ENCODE peak calls at places on chromosomes 4 and X, in four cellular contexts. M, I, Q and Y are unnamed samples. For H3K4me1, the result is how much of the 10 kb centered on the place peaks cover.

GRCh38 chr4:87540176-87541058 is 11.2 kb upstream of the SPARCL1 start:
- DNase-seq in M (no peak), Q (no peak), I (peak), Y (no peak)

GRCh38 chr4:8904041-8904501 is 32.4 kb upstream of the HMX1 start:
- DNase-seq in Q (peak), I (no peak), M (no peak), Y (no peak)

GRCh38 chr4:27048350-27049100 is 187.9 kb downstream of the STIM2 start:
- DNase-seq in M (no peak), Q (no peak), I (no peak), Y (no peak)

GRCh38 chrX:144715356-144715755 is 531.9 kb upstream of the SPANXN1 start:
- DNase-seq in I (no peak), Q (no peak), M (no peak), Y (no peak)

GRCh38 chr4:1466034-1466960 is 60.1 kb upstream of the NKX1-1 start:
- DNase-seq in Q (peak), M (peak), I (no peak), Y (no peak)

GRCh38 chrX:20712811-20713210 is 446.1 kb upstream of the RPS6KA3 start:
- DNase-seq in Q (no peak), M (no peak), I (no peak), Y (no peak)

GRCh38 chr4:100945789-100946188 is 401.5 kb downstream of the PPP3CA start:
- DNase-seq in M (no peak), Q (no peak), I (no peak), Y (no peak)

GRCh38 chrX:48833531-48834138 is 1.8 kb downstream of the PCSK1N start:
- DNase-seq in Q (no peak), M (no peak), I (no peak), Y (no peak)

GRCh38 chr4:72295966-72296557 is 264.3 kb downstream of the NPFFR2 start:
- DNase-seq in I (no peak), M (no peak), Q (no peak), Y (no peak)

GRCh38 chrX:68249401-68249831 is 183.9 kb downstream of the OPHN1 start:
- DNase-seq in I (no peak), Q (no peak), M (peak), Y (no peak)

GRCh38 chr4:189409158-189409557 is 531.5 kb upstream of the FRG1 start:
- DNase-seq in I (no peak), Q (no peak), M (no peak), Y (no peak)

GRCh38 chr4:47483722-47484121 is 1.4 kb upstream of the ATP10D start:
- DNase-seq in Q (no peak), M (no peak), I (no peak), Y (no peak)

GRCh38 chr4:83440148-83440814 is 15.3 kb downstream of the HELQ start:
- DNase-seq in Q (no peak), I (no peak), M (no peak), Y (no peak)

GRCh38 chr4:5958199-5958735 is 60.0 kb downstream of the C4orf50 start:
- DNase-seq in Q (peak), M (no peak), I (no peak), Y (no peak)

GRCh38 chrX:63350551-63350950 is 581 bp downstream of the SPIN4 start:
- DNase-seq in M (peak), I (peak), Q (peak), Y (peak)

GRCh38 chr4:54063224-54063623 is 1.2 kb downstream of the CHIC2 start:
- DNase-seq in I (no peak), M (no peak), Q (no peak), Y (no peak)
- H3K4me1 ChIP-seq in I (half or more), M (under half), Q (half or more), Y (under half)

DNA sequence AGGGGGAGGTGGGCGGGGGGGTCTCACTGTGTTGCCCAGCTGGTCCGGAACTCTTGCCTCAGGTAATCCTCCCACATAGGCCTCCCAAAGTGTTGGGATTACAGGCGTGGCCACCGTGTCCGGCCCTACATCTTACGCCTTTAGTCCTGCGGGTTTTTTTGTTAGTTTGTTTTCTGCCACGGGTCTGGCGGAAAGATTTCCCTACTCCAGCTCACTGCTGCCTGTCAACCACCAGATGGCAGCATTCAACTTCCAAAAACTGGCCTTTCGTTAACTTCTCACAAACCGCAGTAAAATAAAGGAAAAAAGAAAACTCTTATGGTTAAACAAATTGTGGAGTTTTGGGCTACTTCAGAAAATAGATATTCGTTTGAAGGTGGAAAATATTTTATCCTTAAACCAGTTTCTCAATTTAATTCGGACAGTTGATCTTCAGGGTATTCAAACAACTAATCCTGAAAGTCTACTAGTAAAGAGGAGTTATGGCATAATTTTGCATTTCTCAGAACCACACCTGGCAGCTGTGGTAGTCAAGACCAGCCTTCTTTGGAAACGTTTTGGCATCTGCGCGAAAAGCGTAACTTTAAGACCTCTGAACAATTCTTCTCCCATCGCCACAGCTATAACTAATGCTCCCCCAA is 41.1 kb downstream of the LUZP4 start:
- DNase-seq in Q (no peak), I (peak), M (peak), Y (peak)
- TF ChIP-seq CTCF in Q (peak), I (peak), M (peak), Y (peak)

GRCh38 chrX:154375156-154375504 is 696 bp upstream of the FLNA start:
- DNase-seq in M (no peak), I (no peak), Q (no peak), Y (no peak)
- H3K27ac ChIP-seq in M (peak), I (peak), Q (peak), Y (peak)

DNA sequence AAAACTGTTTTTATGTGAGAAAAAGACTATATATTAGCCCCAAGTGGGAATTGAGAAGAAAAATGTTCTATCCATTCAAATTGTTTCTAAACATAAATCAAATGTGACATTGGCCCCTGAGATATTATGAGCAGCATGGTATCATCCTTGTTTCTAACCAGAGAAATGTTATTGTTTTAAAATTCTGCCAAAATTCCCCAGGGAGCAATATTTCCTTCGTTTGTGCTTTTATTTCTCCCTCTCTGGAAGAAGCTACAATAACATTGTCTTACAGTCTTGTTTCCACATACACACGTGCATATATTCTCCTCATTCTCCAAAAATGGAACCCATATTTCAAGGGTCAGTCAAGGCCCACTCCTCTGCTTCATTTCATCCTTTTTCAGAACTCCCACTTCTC is 46.7 kb downstream of the MAGEB17 start:
- DNase-seq in Q (no peak), I (no peak), M (no peak), Y (no peak)
- H3K4me1 ChIP-seq in Q (under half), I (under half), M (under half), Y (under half)